ENCODE peak calls at places on chromosomes 5 and 9, in ten cellular contexts. O is AG10803, R is pancreas, P is HCT116, E is heart left ventricle, T is psoas muscle, G is breast epithelium, I is K562, W is endothelial cell of umbilical vein, D is astrocyte of the spinal cord. U is an unnamed sample.

GRCh38 chr5:61277190-61277589 is 54.9 kb upstream of the ZSWIM6 start:
- DNase-seq in O (peak), R (no peak), P (no peak), E (no peak), T (no peak), G (no peak), I (no peak), W (peak), D (peak), U (peak)

GRCh38 chr5:120655828-120656435 is 191.8 kb downstream of the PRR16 start:
- DNase-seq in O (peak), R (peak), P (peak), E (no peak), T (no peak), G (no peak), I (peak), W (peak), D (peak), U (peak)

GRCh38 chr5:83337453-83338035 is 134.0 kb upstream of the VCAN start:
- DNase-seq in O (no peak), R (no peak), P (no peak), E (no peak), T (no peak), G (no peak), I (no peak), W (no peak), D (no peak), U (no peak)

GRCh38 chr5:83368317-83368716 is 103.2 kb upstream of the VCAN start:
- DNase-seq in O (peak), R (no peak), P (peak), E (no peak), T (no peak), G (no peak), I (no peak), W (no peak), D (peak), U (peak)

GRCh38 chr5:136056771-136057335 is 28.1 kb downstream of the TGFBI start:
- DNase-seq in O (no peak), R (no peak), P (no peak), E (no peak), T (no peak), G (no peak), I (no peak), W (no peak), D (no peak), U (no peak)

GRCh38 chr5:144162686-144163085 is 7.8 kb downstream of the YIPF5 start:
- DNase-seq in O (no peak), R (no peak), P (no peak), E (no peak), T (no peak), G (no peak), I (no peak), W (peak), D (no peak), U (no peak)

GRCh38 chr5:6962256-6962655 is 249.0 kb downstream of the TENT4A start:
- DNase-seq in O (no peak), R (no peak), P (no peak), E (no peak), T (no peak), G (no peak), I (no peak), W (no peak), D (no peak), U (no peak)

GRCh38 chr9:99127372-99128132 is 22.6 kb downstream of the TGFBR1 start:
- DNase-seq in O (peak), R (no peak), P (no peak), E (no peak), T (no peak), G (no peak), I (no peak), W (no peak), D (peak), U (no peak)

DNA sequence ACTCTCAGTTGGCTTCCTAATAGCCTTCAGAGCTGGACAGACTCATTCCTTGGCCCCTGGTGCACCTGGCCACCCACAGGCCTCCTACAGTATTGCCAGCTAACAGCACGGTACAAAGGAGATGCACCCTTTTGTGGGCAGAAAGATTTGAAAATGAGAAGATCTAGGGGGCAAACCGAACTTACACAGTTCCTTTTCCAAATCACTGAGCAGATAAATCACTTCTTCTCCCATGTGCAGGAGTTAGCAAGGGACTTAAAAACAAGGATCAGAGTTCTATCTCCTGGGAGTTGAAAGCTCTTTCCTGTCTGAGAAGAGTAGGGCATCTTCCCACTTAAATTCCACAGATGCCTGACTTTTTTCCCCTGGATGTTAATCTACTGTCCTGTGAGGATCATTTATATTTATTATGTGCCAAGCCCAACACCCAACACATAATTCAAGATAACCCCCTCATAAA is 207.4 kb upstream of the DAPK1 start:
- DNase-seq in O (peak), R (no peak), P (no peak), E (no peak), T (no peak), G (no peak), I (no peak), W (no peak), D (no peak), U (no peak)
- TF ChIP-seq CTCF in O (peak), R (no peak), P (peak), E (no peak), T (peak), G (peak), I (no peak), W (no peak), D (peak), U (peak)

GRCh38 chr5:73612799-73613198 is 13.2 kb upstream of the ARHGEF28 start:
- DNase-seq in O (no peak), R (no peak), P (no peak), E (no peak), T (no peak), G (no peak), I (no peak), W (no peak), D (no peak), U (no peak)
- H3K4me3 ChIP-seq in O (no peak), R (no peak), P (no peak), E (no peak), T (no peak), G (no peak), I (no peak), W (no peak), D (no peak), U (no peak)

DNA sequence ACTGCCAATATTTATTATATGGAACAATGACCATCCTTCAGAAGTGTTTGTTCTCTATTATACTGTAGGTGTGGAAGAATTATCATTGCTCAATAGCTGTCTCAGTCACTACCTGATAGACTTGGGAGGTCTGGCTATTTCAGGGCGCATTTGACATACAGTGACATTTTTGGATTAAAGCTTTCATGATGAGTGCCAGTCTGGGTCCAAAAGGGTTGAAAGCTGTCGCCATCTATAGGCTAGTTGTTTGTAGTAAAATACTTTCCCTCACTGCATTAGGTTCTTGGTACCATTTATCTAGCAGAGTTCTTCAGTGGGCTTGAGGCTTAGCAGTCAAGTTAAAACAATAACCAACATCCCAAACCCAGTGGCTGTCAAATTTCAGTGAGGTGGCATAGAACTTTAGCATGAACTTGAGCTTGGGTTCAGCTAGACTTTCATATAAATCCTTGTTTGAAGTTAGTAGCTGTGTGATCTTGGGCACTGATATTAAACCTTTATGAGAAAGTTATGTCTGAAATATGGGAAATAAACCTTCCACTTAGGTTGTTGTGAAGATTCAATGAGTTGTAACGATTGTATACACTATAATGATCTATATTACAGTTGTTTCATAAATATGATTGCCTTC is 110.5 kb upstream of the CDKN2B start:
- DNase-seq in O (peak), R (no peak), P (no peak), E (no peak), T (no peak), G (no peak), I (no peak), W (peak), D (peak), U (peak)
- TF ChIP-seq CTCF in O (peak), R (no peak), P (peak), E (peak), T (peak), G (peak), I (no peak), W (peak), D (peak), U (peak)

GRCh38 chr5:58071566-58071965 is 388.3 kb downstream of the PLK2 start:
- DNase-seq in O (no peak), R (no peak), P (no peak), E (peak), T (peak), G (no peak), I (no peak), W (no peak), D (no peak), U (no peak)

GRCh38 chr5:58074717-58075116 is 385.2 kb downstream of the PLK2 start:
- DNase-seq in O (no peak), R (no peak), P (no peak), E (no peak), T (no peak), G (no peak), I (no peak), W (no peak), D (no peak), U (no peak)

GRCh38 chr5:58074222-58074621 is 385.7 kb downstream of the PLK2 start:
- DNase-seq in O (no peak), R (no peak), P (no peak), E (no peak), T (no peak), G (no peak), I (no peak), W (no peak), D (no peak), U (no peak)

GRCh38 chr5:58073246-58073645 is 386.6 kb downstream of the PLK2 start:
- DNase-seq in O (no peak), R (no peak), P (no peak), E (no peak), T (no peak), G (no peak), I (no peak), W (no peak), D (no peak), U (no peak)

GRCh38 chr5:58072202-58072791 is 387.6 kb downstream of the PLK2 start:
- DNase-seq in O (no peak), R (no peak), P (no peak), E (no peak), T (no peak), G (no peak), I (no peak), W (no peak), D (peak), U (no peak)
- H3K4me3 ChIP-seq in O (no peak), R (no peak), P (no peak), E (no peak), T (no peak), G (peak), I (no peak), W (no peak), D (no peak), U (no peak)

GRCh38 chr9:68560131-68560844 is 19.6 kb upstream of the TMEM252 start:
- DNase-seq in O (peak), R (peak), P (peak), E (peak), T (peak), G (no peak), I (peak), W (peak), D (peak), U (peak)
- TF ChIP-seq CTCF in O (peak), R (peak), P (peak), E (peak), T (peak), G (no peak), I (peak), W (peak), D (peak), U (peak)

GRCh38 chr5:130687085-130687733 is 477.8 kb downstream of the HINT1 start:
- DNase-seq in O (no peak), R (no peak), P (no peak), E (no peak), T (no peak), G (no peak), I (no peak), W (no peak), D (no peak), U (no peak)

GRCh38 chr5:130692766-130693165 is 472.3 kb downstream of the HINT1 start:
- DNase-seq in O (no peak), R (no peak), P (no peak), E (no peak), T (no peak), G (no peak), I (no peak), W (no peak), D (peak), U (peak)
- H3K4me3 ChIP-seq in O (no peak), R (no peak), P (no peak), E (no peak), T (no peak), G (no peak), I (no peak), W (no peak), D (no peak), U (no peak)